ENCODE peak calls at places on chromosomes 3 and 15, in five cellular contexts. H is IMR-90, G is H9, X is mesendoderm, M is neuronal stem cell. J is an unnamed sample.

GRCh38 chr3:160948273-160948672 is 156.9 kb downstream of the B3GALNT1 start:
- DNase-seq in H (no peak), G (no peak), X (no peak), M (no peak), J (no peak)

GRCh38 chr3:119073258-119074001 is 38.8 kb upstream of the IGSF11 start:
- DNase-seq in H (no peak), G (no peak), X (no peak), M (no peak), J (no peak)

GRCh38 chr3:101643861-101644613 is 32.9 kb downstream of the ZBTB11 start:
- DNase-seq in H (peak), G (no peak), X (no peak), M (no peak), J (peak)

GRCh38 chr3:170331143-170331542 is 26.4 kb upstream of the SKIL start:
- DNase-seq in H (no peak), G (no peak), X (no peak), M (no peak), J (peak)

GRCh38 chr3:141415959-141416358 is 47.7 kb downstream of the ZBTB38 start:
- DNase-seq in H (no peak), G (no peak), X (no peak), M (no peak), J (no peak)

GRCh38 chr3:14769531-14770325 is 49.0 kb upstream of the FGD5 start:
- DNase-seq in H (no peak), G (no peak), X (no peak), M (no peak), J (no peak)

GRCh38 chr15:92707880-92708551 is 52.4 kb upstream of the FAM174B start:
- DNase-seq in H (no peak), G (no peak), X (no peak), M (no peak), J (no peak)

GRCh38 chr15:69631978-69632377 is 179.4 kb downstream of the RPLP1 start:
- DNase-seq in H (no peak), G (no peak), X (no peak), M (no peak), J (no peak)

GRCh38 chr3:135760581-135760980 is 204.9 kb upstream of the PPP2R3A start:
- DNase-seq in H (no peak), G (no peak), X (no peak), M (no peak), J (peak)

GRCh38 chr3:127013758-127014535 is 31.0 kb downstream of the PLXNA1 start:
- DNase-seq in H (no peak), G (no peak), X (no peak), M (no peak), J (no peak)

GRCh38 chr15:74319596-74320357 is 47.7 kb downstream of the CYP11A1 start:
- DNase-seq in H (no peak), G (peak), X (peak), M (peak), J (peak)

GRCh38 chr3:122295286-122295685 is 29.8 kb upstream of the CSTA start:
- DNase-seq in H (no peak), G (no peak), X (no peak), M (no peak), J (no peak)

GRCh38 chr3:134708025-134708597 is 57.3 kb upstream of the KY start:
- DNase-seq in H (peak), G (no peak), X (no peak), M (no peak), J (no peak)

GRCh38 chr3:79661866-79662265 is 105.9 kb downstream of the ROBO1 start:
- DNase-seq in H (no peak), G (no peak), X (no peak), M (no peak), J (no peak)

GRCh38 chr3:137039570-137039969 is 81.8 kb downstream of the IL20RB start:
- DNase-seq in H (no peak), G (no peak), X (no peak), M (no peak), J (no peak)

GRCh38 chr15:100879461-100880138 is at the start of gene ALDH1A3:
- DNase-seq in H (peak), G (peak), X (no peak), M (no peak), J (peak)

GRCh38 chr3:154745925-154746324 is 315.9 kb upstream of the GPR149 start:
- DNase-seq in H (no peak), G (no peak), X (no peak), M (no peak), J (peak)

GRCh38 chr15:39270976-39271375 is 309.9 kb upstream of the THBS1 start:
- DNase-seq in H (peak), G (no peak), X (no peak), M (no peak), J (peak)

GRCh38 chr15:36428102-36428845 is 151.2 kb upstream of the CDIN1 start:
- DNase-seq in H (peak), G (no peak), X (peak), M (no peak), J (peak)

GRCh38 chr3:114104414-114104813 is 47.9 kb downstream of the QTRT2 start:
- DNase-seq in H (peak), G (no peak), X (no peak), M (no peak), J (peak)

GRCh38 chr3:87541711-87542110 is 265.3 kb upstream of the POU1F1 start:
- DNase-seq in H (no peak), G (no peak), X (no peak), M (no peak), J (no peak)

GRCh38 chr15:73959801-73960200 is 32.3 kb downstream of the STOML1 start:
- DNase-seq in H (no peak), G (no peak), X (no peak), M (no peak), J (no peak)

GRCh38 chr3:143168518-143169192 is 49.1 kb downstream of the CHST2 start:
- DNase-seq in H (peak), G (no peak), X (no peak), M (no peak), J (no peak)

GRCh38 chr3:165503346-165503745 is 307.2 kb upstream of the SLITRK3 start:
- DNase-seq in H (no peak), G (no peak), X (no peak), M (no peak), J (no peak)

GRCh38 chr15:29633971-29634370 is 188.3 kb downstream of the TJP1 start:
- DNase-seq in H (no peak), G (no peak), X (no peak), M (no peak), J (no peak)

GRCh38 chr3:151900460-151900859 is 27.0 kb downstream of the SUCNR1 start:
- DNase-seq in H (no peak), G (no peak), X (no peak), M (no peak), J (no peak)

GRCh38 chr3:64351713-64352595 is 126.7 kb upstream of the PRICKLE2 start:
- DNase-seq in H (peak), G (no peak), X (no peak), M (no peak), J (peak)

GRCh38 chr3:15113468-15113867 is 14.5 kb upstream of the RBSN start:
- DNase-seq in H (no peak), G (no peak), X (no peak), M (no peak), J (no peak)

GRCh38 chr3:157785071-157785826 is 282.0 kb upstream of the VEPH1 start:
- DNase-seq in H (peak), G (peak), X (peak), M (no peak), J (peak)

GRCh38 chr3:135853981-135854380 is 111.5 kb upstream of the PPP2R3A start:
- DNase-seq in H (no peak), G (no peak), X (no peak), M (no peak), J (no peak)

GRCh38 chr15:75723171-75723846 is 10.7 kb upstream of the CSPG4 start:
- DNase-seq in H (no peak), G (no peak), X (peak), M (no peak), J (peak)

GRCh38 chr3:156605686-156606605 is 51.0 kb upstream of the SSR3 start:
- DNase-seq in H (peak), G (peak), X (peak), M (peak), J (no peak)
- H4K8ac ChIP-seq in H (peak), G (no peak), X (no peak), M (no peak), J (peak)

GRCh38 chr3:30682434-30683155 is 76.2 kb downstream of the TGFBR2 start:
- DNase-seq in H (no peak), G (no peak), X (no peak), M (no peak), J (no peak)
- H2BK120ac ChIP-seq in H (peak), G (no peak), X (no peak), M (no peak), J (no peak)

DNA sequence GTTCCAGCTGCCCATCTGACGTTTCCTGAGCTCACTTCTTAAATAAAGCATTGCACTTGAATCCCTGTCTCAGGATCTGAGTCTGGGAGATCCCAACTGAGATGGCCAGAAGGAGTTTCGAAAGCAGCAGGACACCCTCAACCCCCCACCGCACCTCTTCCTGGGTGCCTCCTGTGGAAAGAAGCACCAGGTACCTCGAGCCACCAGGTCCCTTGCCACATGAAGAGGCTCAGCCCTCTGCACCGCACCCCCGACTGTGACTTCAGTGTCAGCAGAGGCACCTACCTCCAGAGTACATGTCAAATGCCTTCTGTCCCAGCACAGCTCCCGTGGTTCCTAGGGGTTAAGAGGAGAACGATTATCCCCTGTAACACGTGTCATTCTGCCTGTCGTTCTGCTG is 26.7 kb downstream of the FAM3D start:
- DNase-seq in H (no peak), G (no peak), X (no peak), M (no peak), J (no peak)
- H4K8ac ChIP-seq in H (no peak), G (no peak), X (no peak), M (no peak), J (no peak)

GRCh38 chr15:59176653-59177444 is 29.8 kb upstream of the LDHAL6B start:
- DNase-seq in H (no peak), G (no peak), X (no peak), M (no peak), J (no peak)

GRCh38 chr15:59178151-59178705 is 28.4 kb upstream of the LDHAL6B start:
- DNase-seq in H (no peak), G (no peak), X (no peak), M (no peak), J (no peak)

GRCh38 chr15:59174846-59175831 is 31.5 kb upstream of the LDHAL6B start:
- DNase-seq in H (peak), G (peak), X (peak), M (peak), J (peak)

GRCh38 chr15:59174161-59174845 is 32.3 kb upstream of the LDHAL6B start:
- DNase-seq in H (peak), G (no peak), X (no peak), M (no peak), J (no peak)

GRCh38 chr15:59177445-59177728 is 29.3 kb upstream of the LDHAL6B start:
- DNase-seq in H (no peak), G (no peak), X (no peak), M (no peak), J (peak)
- H2BK120ac ChIP-seq in H (no peak), G (no peak), X (no peak), M (no peak), J (no peak)

DNA sequence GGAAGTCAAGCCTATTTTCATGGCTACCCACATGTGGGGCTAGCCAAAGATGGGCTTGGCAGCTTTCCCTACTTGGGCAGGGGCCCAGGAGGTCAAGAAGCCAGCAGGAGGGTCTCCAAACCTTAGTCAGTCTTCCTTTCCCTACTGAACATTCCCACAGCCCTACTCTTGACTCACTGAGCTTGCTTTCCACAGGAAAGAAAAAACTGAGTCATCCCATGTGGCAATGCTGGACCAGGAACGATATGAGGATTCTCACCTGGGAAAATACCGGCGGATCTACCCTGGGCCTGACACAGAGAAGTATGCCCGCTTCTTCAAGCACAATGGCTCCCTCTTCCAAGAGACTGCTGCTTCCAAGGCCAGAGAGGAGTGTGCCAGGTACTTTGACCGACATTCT is 3.7 kb upstream of the NGRN start:
- DNase-seq in H (peak), G (no peak), X (no peak), M (no peak), J (peak)
- H4K8ac ChIP-seq in H (no peak), G (no peak), X (no peak), M (no peak), J (no peak)

GRCh38 chr15:56919708-56920637 is 1.5 kb downstream of the TCF12 start:
- DNase-seq in H (peak), G (peak), X (peak), M (no peak), J (peak)

GRCh38 chr15:56916825-56917477 is 1.5 kb upstream of the TCF12 start:
- DNase-seq in H (no peak), G (no peak), X (no peak), M (no peak), J (no peak)

GRCh38 chr15:56917652-56918045 is 795 bp upstream of the TCF12 start:
- DNase-seq in H (no peak), G (no peak), X (no peak), M (no peak), J (peak)

GRCh38 chr15:56918907-56919707 is 663 bp downstream of the TCF12 start:
- DNase-seq in H (peak), G (peak), X (peak), M (peak), J (peak)

GRCh38 chr15:56918046-56918906 is at the start of gene TCF12:
- DNase-seq in H (peak), G (peak), X (peak), M (peak), J (peak)
- H2BK120ac ChIP-seq in H (peak), G (no peak), X (peak), M (peak), J (peak)

GRCh38 chr3:69739204-69740102 is at the start of gene MITF:
- DNase-seq in H (peak), G (peak), X (peak), M (peak), J (peak)
- H4K8ac ChIP-seq in H (peak), G (no peak), X (no peak), M (no peak), J (no peak)

GRCh38 chr15:40591310-40591845 is 2.7 kb upstream of the KNL1 start:
- DNase-seq in H (no peak), G (peak), X (peak), M (no peak), J (no peak)
- H2BK120ac ChIP-seq in H (no peak), G (no peak), X (no peak), M (no peak), J (no peak)

J was measured in trophoblast cell.